ENCODE peak calls at places on chromosomes 13 and 19, in nine cellular contexts. R, G, K, A, P, T, O, Q and Z are unnamed samples.

GRCh38 chr19:18418725-18419194 is 438 bp upstream of the SSBP4 start:
- DNase-seq in T (no peak), G (no peak), A (peak; percentile 32), O (no peak), K (no peak), P (peak; percentile 43), R (no peak), Q (no peak), Z (no peak)

GRCh38 chr19:39870171-39870971 is 24.2 kb upstream of the FBL start:
- DNase-seq in A (no peak), T (no peak), K (no peak), R (no peak), O (no peak), Q (no peak), P (peak; percentile 91), G (no peak), Z (no peak)

GRCh38 chr13:97237388-97237787 is 15.3 kb downstream of the MBNL2 start:
- DNase-seq in R (no peak), A (no peak), K (no peak), Q (no peak), T (no peak), G (no peak), O (no peak), P (no peak), Z (no peak)

GRCh38 chr19:16915734-16916133 is 26.9 kb downstream of the F2RL3 start:
- DNase-seq in P (no peak), Q (no peak), A (no peak), O (no peak), R (no peak), T (no peak), G (no peak), K (no peak), Z (no peak)

GRCh38 chr13:111022886-111023285 is 92.2 kb upstream of the ARHGEF7 start:
- DNase-seq in O (no peak), G (no peak), P (no peak), T (no peak), R (no peak), K (no peak), Q (no peak), A (no peak), Z (no peak)

GRCh38 chr19:38134538-38135149 is 89.4 kb downstream of the DPF1 start:
- DNase-seq in T (peak; percentile 65), A (peak; percentile 72), O (peak; percentile 38), R (no peak), P (peak; percentile 81), K (no peak), G (peak; percentile 81), Q (no peak), Z (peak; percentile 25)

GRCh38 chr13:52104624-52105023 is 24.2 kb downstream of the NEK5 start:
- DNase-seq in G (no peak), R (peak; percentile 8), P (no peak), T (no peak), Q (no peak), A (no peak), K (no peak), O (peak; percentile 78), Z (no peak)

GRCh38 chr13:25688524-25688923 is 316.8 kb downstream of the ATP8A2 start:
- DNase-seq in K (no peak), P (no peak), O (no peak), A (no peak), G (no peak), Q (no peak), R (no peak), T (no peak), Z (no peak)

GRCh38 chr13:80339578-80339840 is 1.4 kb downstream of the SPRY2 start:
- DNase-seq in R (no peak), K (no peak), Q (no peak), O (no peak), P (peak; percentile 56), A (peak; percentile 11), T (peak; percentile 63), G (no peak), Z (no peak)

GRCh38 chr19:1997353-1998233 is 17.9 kb downstream of the BTBD2 start:
- DNase-seq in A (no peak), R (no peak), P (no peak), K (no peak), Q (no peak), T (no peak), G (no peak), O (no peak), Z (no peak)

GRCh38 chr19:17333611-17334413 is 843 bp downstream of the ANO8 start:
- DNase-seq in A (peak; percentile 85), O (no peak), K (peak; percentile 71), R (peak; percentile 84), G (peak; percentile 38), T (no peak), P (peak; percentile 74), Q (peak; percentile 16), Z (no peak)

GRCh38 chr19:9848060-9848459 is 12.9 kb downstream of the PIN1 start:
- DNase-seq in R (no peak), K (no peak), T (peak; percentile 81), G (no peak), A (no peak), P (peak; percentile 72), O (no peak), Q (no peak), Z (no peak)

GRCh38 chr13:34589581-34589980 is 352.5 kb upstream of the NBEA start:
- DNase-seq in Q (no peak), G (no peak), A (no peak), K (no peak), T (no peak), P (no peak), R (no peak), O (no peak), Z (no peak)

GRCh38 chr13:51967482-51968446 is 43.5 kb downstream of the ATP7B start:
- DNase-seq in T (no peak), O (no peak), R (no peak), K (no peak), P (no peak), Q (no peak), A (no peak), G (no peak), Z (no peak)

GRCh38 chr19:50330365-50331078 is 1.3 kb upstream of the KCNC3 start:
- DNase-seq in O (peak; percentile 73), G (peak; percentile 94), T (peak; percentile 93), A (peak; percentile 92), P (peak; percentile 96), R (peak; percentile 65), K (peak; percentile 53), Q (no peak), Z (no peak)

GRCh38 chr19:30319876-30320275 is 52.3 kb upstream of the ZNF536 start:
- DNase-seq in R (no peak), Q (no peak), P (no peak), K (no peak), T (no peak), O (no peak), G (no peak), A (no peak), Z (no peak)

GRCh38 chr19:30319411-30319810 is 52.8 kb upstream of the ZNF536 start:
- DNase-seq in K (no peak), Q (no peak), G (no peak), O (no peak), T (no peak), P (no peak), A (no peak), R (no peak), Z (no peak)

GRCh38 chr19:30322641-30323320 is 49.4 kb upstream of the ZNF536 start:
- DNase-seq in K (no peak), G (no peak), O (no peak), Q (no peak), R (no peak), T (no peak), P (no peak), A (no peak), Z (no peak)

GRCh38 chr19:30320466-30320865 is 51.7 kb upstream of the ZNF536 start:
- DNase-seq in O (no peak), P (no peak), K (no peak), T (no peak), R (no peak), G (no peak), A (no peak), Q (no peak), Z (no peak)

DNA sequence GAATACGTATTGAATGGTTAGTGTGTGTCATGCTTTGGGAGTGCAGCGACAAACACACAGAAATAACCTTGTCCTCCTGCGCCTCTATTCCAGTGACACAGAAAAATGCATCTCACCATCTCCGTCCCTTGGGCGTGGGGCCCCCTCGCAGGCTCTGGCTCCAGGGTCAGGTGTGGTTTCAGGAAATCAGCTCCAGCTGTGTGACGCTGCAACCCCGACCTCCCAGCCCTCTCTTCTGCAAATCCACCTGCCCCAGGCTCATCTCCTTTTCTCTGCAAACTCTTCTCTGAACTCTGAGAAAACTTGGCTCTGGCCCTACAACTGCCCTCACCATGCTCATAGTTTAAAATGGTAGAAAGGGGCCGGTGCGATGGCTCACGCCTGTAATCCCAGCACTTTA is 51.3 kb upstream of the ZNF536 start:
- DNase-seq in K (no peak), Q (no peak), G (no peak), A (no peak), P (no peak), R (no peak), T (no peak), O (no peak), Z (no peak)
- TF ChIP-seq REST in K (no peak), Q (no peak), G (no peak), A (no peak), P (no peak), R (no peak), T (no peak), O (no peak), Z (no peak)

DNA sequence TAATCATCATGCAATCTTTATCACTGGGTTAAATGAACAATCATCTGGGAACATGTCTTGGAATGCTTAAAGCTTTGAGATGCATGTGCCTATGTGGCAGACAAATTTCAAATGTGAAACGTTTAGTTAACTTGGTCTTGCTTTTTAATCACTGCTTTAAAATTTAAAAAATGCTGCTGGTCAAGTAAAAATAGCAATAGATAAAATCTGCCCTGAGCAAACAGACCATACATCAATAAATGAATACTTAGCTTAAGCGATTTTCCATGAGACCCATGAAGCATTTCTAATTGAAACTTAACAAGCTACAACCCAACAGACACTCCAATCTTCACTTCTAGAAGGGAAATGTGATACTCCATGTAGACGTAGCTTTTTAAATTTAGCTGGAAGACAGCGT is 1.9 kb upstream of the KL start:
- DNase-seq in P (no peak), K (no peak), O (no peak), R (no peak), T (no peak), Q (no peak), A (no peak), G (no peak), Z (no peak)
- TF ChIP-seq REST in P (no peak), K (no peak), O (no peak), R (no peak), T (no peak), Q (no peak), A (no peak), G (no peak), Z (no peak)

DNA sequence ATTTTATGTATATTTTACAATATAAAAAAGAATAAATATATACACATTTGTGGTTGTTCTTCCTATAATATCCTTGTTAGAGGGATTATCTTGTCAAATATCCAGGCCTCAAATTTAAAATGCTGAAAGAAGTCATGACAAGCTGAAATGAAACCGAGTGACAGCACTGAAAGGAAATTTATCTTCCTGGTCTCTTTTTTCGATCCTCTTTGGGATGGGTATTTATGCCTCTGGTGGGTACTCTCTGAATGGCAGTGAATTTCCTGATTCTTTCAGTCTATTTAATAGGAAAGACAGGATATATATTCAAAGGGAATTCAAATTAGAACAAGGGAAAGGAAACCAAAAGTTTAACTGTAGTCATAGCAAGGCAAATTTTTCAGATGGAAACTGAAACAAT is 98.0 kb downstream of the DLEU7 start:
- DNase-seq in T (no peak), G (peak; percentile 4), P (peak; percentile 40), A (no peak), Q (no peak), R (no peak), K (no peak), O (no peak), Z (no peak)
- TF ChIP-seq REST in T (no peak), G (no peak), P (no peak), A (no peak), Q (no peak), R (no peak), K (no peak), O (no peak), Z (no peak)

GRCh38 chr19:15640904-15641597 is 354 bp downstream of the CYP4F3 start:
- DNase-seq in T (no peak), P (no peak), Q (no peak), A (no peak), K (no peak), O (peak; percentile 87), G (no peak), R (no peak), Z (no peak)
- TF ChIP-seq REST in T (no peak), P (no peak), Q (no peak), A (no peak), K (no peak), O (no peak), G (no peak), R (no peak), Z (no peak)